ENCODE peak calls at places on chromosomes 2 and 18, in eight cellular contexts. Y is NCI-H1417, V is hippocampal formation, F is Calu3, X is HEK293T, S is astrocyte, L is amniotic stem cell, U is PC-9. T is an unnamed sample.

GRCh38 chr18:70671889-70672551 is 383.2 kb downstream of the SOCS6 start:
- DNase-seq in V (no peak), S (no peak), F (no peak), Y (no peak), L (no peak), X (no peak), U (no peak), T (no peak)

GRCh38 chr2:46540496-46541342 is 61.4 kb downstream of the TMEM247 start:
- DNase-seq in L (peak; percentile 57), F (peak; percentile 7), V (peak; percentile 31), Y (no peak), U (peak; percentile 10), S (peak; percentile 83), X (no peak), T (no peak)

GRCh38 chr2:239146011-239146641 is 254.7 kb downstream of the HDAC4 start:
- DNase-seq in F (no peak), Y (no peak), V (no peak), S (no peak), U (no peak), L (no peak), X (no peak), T (no peak)

GRCh38 chr18:73784853-73785252 is 362.8 kb downstream of the FBXO15 start:
- DNase-seq in Y (no peak), V (no peak), S (no peak), L (no peak), F (no peak), X (no peak), U (no peak), T (no peak)

GRCh38 chr18:35852786-35853185 is 119.7 kb upstream of the RMP24 start:
- DNase-seq in S (peak; percentile 14), Y (no peak), F (no peak), V (no peak), L (no peak), U (no peak), X (no peak), T (no peak)

GRCh38 chr2:125341353-125341752 is 1314.6 kb upstream of the GYPC start:
- DNase-seq in L (no peak), F (no peak), X (no peak), V (no peak), U (no peak), Y (no peak), S (no peak), T (no peak)

GRCh38 chr2:240124651-240125030 is 11.5 kb downstream of the COPS9 start:
- DNase-seq in F (no peak), U (no peak), X (no peak), S (no peak), V (no peak), L (no peak), Y (no peak), T (no peak)

GRCh38 chr2:199757466-199757865 is 93.5 kb downstream of the FTCDNL1 start:
- DNase-seq in X (no peak), V (peak; percentile 87), Y (no peak), L (no peak), S (peak; percentile 3), F (no peak), U (no peak), T (no peak)

GRCh38 chr2:232876071-232876977 is 6.3 kb downstream of the SNORC start:
- DNase-seq in X (no peak), S (no peak), L (no peak), Y (peak; percentile 77), U (peak; percentile 61), V (no peak), F (peak; percentile 66), T (peak; percentile 20)

GRCh38 chr2:41821167-41821566 is 226.7 kb upstream of the PKDCC start:
- DNase-seq in X (no peak), U (no peak), V (no peak), L (no peak), S (no peak), F (no peak), Y (no peak), T (no peak)

T was measured in activated T-cell treated with anti-CD3 and anti-CD28 coated beads for 24 hours.